ENCODE peak calls at places on chromosomes 2 and 18, in nine cellular contexts. Z is cardiac muscle cell, Y is tibial artery, E is heart right ventricle, A is PC-3, T is DND-41, H is transverse colon, G is Panc1, J is Peyer's patch. Q is an unnamed sample.

GRCh38 chr2:173999272-173999671 is 34.1 kb upstream of the SP3 start:
- DNase-seq in H (no peak), Z (no peak), E (peak; percentile 46), T (no peak), Y (peak; percentile 57), J (no peak), A (no peak), G (no peak), Q (no peak)

GRCh38 chr2:82913566-82913965 is 1545.5 kb downstream of the SUCLG1 start:
- DNase-seq in E (no peak), Z (peak; percentile 16), G (no peak), A (no peak), H (no peak), T (no peak), Y (no peak), J (no peak), Q (no peak)

GRCh38 chr18:48543228-48543627 is 4.4 kb downstream of the CTIF start:
- DNase-seq in E (no peak), J (no peak), Z (no peak), Y (no peak), T (peak; percentile 15), A (peak; percentile 4), H (no peak), G (no peak), Q (no peak)

GRCh38 chr2:223725494-223725893 is 111.9 kb downstream of the AP1S3 start:
- DNase-seq in Z (peak; percentile 97), T (no peak), Y (peak; percentile 69), E (peak; percentile 53), A (peak; percentile 96), H (peak; percentile 31), J (no peak), G (peak; percentile 90), Q (peak; percentile 96)

GRCh38 chr2:240990726-240991377 is 7.6 kb upstream of the SNED1 start:
- DNase-seq in T (no peak), J (peak; percentile 50), G (no peak), A (no peak), E (no peak), H (no peak), Y (peak; percentile 19), Z (no peak), Q (no peak)

GRCh38 chr18:39786477-39786876 is 2168.6 kb upstream of the PIK3C3 start:
- DNase-seq in T (no peak), G (no peak), Z (no peak), Y (no peak), E (no peak), J (no peak), A (no peak), H (no peak), Q (no peak)

GRCh38 chr2:144890828-144891227 is 370.9 kb upstream of the ZEB2 start:
- DNase-seq in J (no peak), G (no peak), T (no peak), Z (peak; percentile 57), H (no peak), Y (no peak), A (peak; percentile 54), E (no peak), Q (peak; percentile 91)

GRCh38 chr2:71453404-71454220 is at the start of gene DYSF:
- DNase-seq in T (no peak), A (peak; percentile 61), J (no peak), Y (peak; percentile 38), H (peak; percentile 20), G (no peak), E (peak; percentile 70), Z (peak; percentile 55), Q (no peak)

GRCh38 chr2:14706201-14706600 is 73.7 kb downstream of the LRATD1 start:
- DNase-seq in E (no peak), T (no peak), G (no peak), H (no peak), A (no peak), J (no peak), Y (no peak), Z (no peak), Q (no peak)

GRCh38 chr2:6828299-6828584 is 37.5 kb downstream of the CMPK2 start:
- DNase-seq in A (peak; percentile 46), T (no peak), Y (no peak), G (no peak), E (no peak), H (no peak), Z (peak; percentile 60), J (no peak), Q (peak; percentile 75)

GRCh38 chr18:9827211-9827855 is 58.4 kb upstream of the TXNDC2 start:
- DNase-seq in G (no peak), Y (no peak), H (no peak), J (no peak), E (no peak), A (no peak), Z (peak; percentile 65), T (no peak), Q (no peak)
- H3K4me1 ChIP-seq in G (peaks cover 64% of the 10 kb centered on the region), Y (no peaks in the 10 kb centered on the region), H (peaks cover 25% of the 10 kb centered on the region), J (no peaks in the 10 kb centered on the region), E (peaks cover 42% of the 10 kb centered on the region), A (peaks cover 49% of the 10 kb centered on the region), Z (peaks cover 3% of the 10 kb centered on the region), T (no peaks in the 10 kb centered on the region), Q (peaks cover 32% of the 10 kb centered on the region)

GRCh38 chr2:200479617-200480292 is 30.1 kb downstream of the KCTD18 start:
- DNase-seq in H (no peak), Z (peak; percentile 53), E (no peak), G (peak; percentile 24), J (no peak), A (peak; percentile 87), Y (no peak), T (no peak), Q (no peak)
- H3K4me1 ChIP-seq in H (no peaks in the 10 kb centered on the region), Z (no peaks in the 10 kb centered on the region), E (peaks cover 6% of the 10 kb centered on the region), G (peaks cover 25% of the 10 kb centered on the region), J (no peaks in the 10 kb centered on the region), A (peaks cover 50% of the 10 kb centered on the region), Y (no peaks in the 10 kb centered on the region), T (no peaks in the 10 kb centered on the region), Q (no peaks in the 10 kb centered on the region)

GRCh38 chr18:75218524-75218923 is 7.9 kb downstream of the TSHZ1 start:
- DNase-seq in G (no peak), Z (no peak), A (no peak), T (no peak), Y (no peak), J (peak; percentile 64), E (no peak), H (peak; percentile 83), Q (no peak)
- H3K4me1 ChIP-seq in G (peaks cover 7% of the 10 kb centered on the region), Z (peaks cover 11% of the 10 kb centered on the region), A (peaks cover 7% of the 10 kb centered on the region), T (peaks cover 51% of the 10 kb centered on the region), Y (no peaks in the 10 kb centered on the region), J (no peaks in the 10 kb centered on the region), E (peaks cover 100% of the 10 kb centered on the region), H (peaks cover 74% of the 10 kb centered on the region), Q (peaks cover 3% of the 10 kb centered on the region)

GRCh38 chr2:128300621-128301020 is 18.0 kb downstream of the HS6ST1 start:
- DNase-seq in Z (no peak), H (no peak), J (no peak), G (no peak), A (no peak), T (no peak), Y (no peak), E (no peak), Q (no peak)
- H3K4me1 ChIP-seq in Z (peaks cover 5% of the 10 kb centered on the region), H (peaks cover 31% of the 10 kb centered on the region), J (peaks cover under 1% of the 10 kb centered on the region), G (peaks cover 7% of the 10 kb centered on the region), A (peaks cover 13% of the 10 kb centered on the region), T (peaks cover 2% of the 10 kb centered on the region), Y (peaks cover 12% of the 10 kb centered on the region), E (peaks cover 16% of the 10 kb centered on the region), Q (peaks cover 12% of the 10 kb centered on the region)

DNA sequence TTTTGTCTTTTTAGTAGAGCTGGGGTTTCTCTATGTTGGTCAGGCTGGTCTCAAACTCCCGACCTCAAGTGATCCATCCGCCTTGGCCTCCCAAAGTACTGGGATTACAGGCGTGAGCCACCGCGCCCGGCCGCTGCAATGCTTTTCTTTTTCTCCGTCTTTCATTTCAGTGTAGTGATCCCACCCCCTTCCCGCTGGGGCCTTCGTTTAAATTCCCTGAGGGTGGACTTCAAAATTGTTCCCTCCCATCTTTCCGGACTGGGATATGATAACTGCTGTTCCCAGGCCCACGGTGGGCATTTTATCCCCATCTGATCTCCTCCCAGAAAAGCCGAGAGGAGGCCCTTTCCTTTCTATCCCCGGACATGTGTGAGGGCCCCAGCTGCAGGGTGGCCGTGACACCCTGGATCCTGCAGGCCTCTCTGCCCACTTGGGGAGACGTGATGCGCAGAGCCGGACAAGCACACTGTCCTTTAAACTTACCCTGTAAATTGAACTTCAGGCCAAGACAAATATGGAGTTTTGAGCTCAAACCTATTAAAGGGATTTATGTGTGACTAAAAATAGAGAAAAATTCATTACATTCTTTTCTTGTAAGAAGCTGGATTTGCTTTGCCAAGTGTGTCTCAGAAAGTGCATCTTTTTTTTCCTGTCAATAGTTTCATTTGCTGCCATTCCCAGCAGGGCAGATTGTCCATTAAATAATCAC is 54.5 kb upstream of the AFF3 start:
- DNase-seq in G (no peak), Y (no peak), E (no peak), A (no peak), Z (no peak), T (no peak), H (no peak), J (no peak), Q (no peak)
- H3K4me1 ChIP-seq in G (no peaks in the 10 kb centered on the region), Y (no peaks in the 10 kb centered on the region), E (peaks cover 42% of the 10 kb centered on the region), A (peaks cover 54% of the 10 kb centered on the region), Z (peaks cover 18% of the 10 kb centered on the region), T (no peaks in the 10 kb centered on the region), H (peaks cover 12% of the 10 kb centered on the region), J (no peaks in the 10 kb centered on the region), Q (no peaks in the 10 kb centered on the region)